ENCODE peak calls at places on chromosomes 6 and 20, in nine cellular contexts. O is HS-5; V is NCI-H82; E is ovary; L is stimulated activated CD4-positive, alpha-beta T cell treated with anti-CD3 and anti-CD28 coated beads, TNF-alpha, amount 100 ng/mL, for 4 hours; Y is activated T-helper 1 cell treated with anti-CD3 and anti-CD28 coated beads, Interleukin-2, amount 50 U/mL, for 16 hours; F is NCI-H1417; M is NCI-H774; X is endodermal cell. J is an unnamed sample.

GRCh38 chr20:49447946-49448809 is 34.3 kb downstream of the KCNB1 start:
- DNase-seq in O (no peak), V (peak), E (no peak), L (no peak), Y (no peak), F (no peak), M (no peak), X (peak), J (no peak)

GRCh38 chr6:31128093-31128676 is 7.9 kb upstream of the CDSN start:
- DNase-seq in O (no peak), V (peak), E (peak), L (peak), Y (peak), F (peak), M (peak), X (peak), J (no peak)

GRCh38 chr20:39784693-39785092 is 822.5 kb downstream of the DHX35 start:
- DNase-seq in O (no peak), V (no peak), E (no peak), L (no peak), Y (no peak), F (no peak), M (no peak), X (no peak), J (no peak)

GRCh38 chr20:57948177-57948955 is 238.6 kb upstream of the PMEPA1 start:
- DNase-seq in O (no peak), V (no peak), E (no peak), L (no peak), Y (no peak), F (no peak), M (no peak), X (no peak), J (no peak)

GRCh38 chr20:34522969-34523871 is 7.0 kb downstream of the DYNLRB1 start:
- DNase-seq in O (no peak), V (peak), E (no peak), L (no peak), Y (no peak), F (peak), M (no peak), X (peak), J (peak)

GRCh38 chr6:13558718-13559117 is 15.7 kb upstream of the SIRT5 start:
- DNase-seq in O (no peak), V (no peak), E (no peak), L (no peak), Y (no peak), F (no peak), M (no peak), X (no peak), J (no peak)

GRCh38 chr6:161199845-161200244 is 74.0 kb downstream of the AGPAT4 start:
- DNase-seq in O (no peak), V (no peak), E (no peak), L (no peak), Y (no peak), F (no peak), M (no peak), X (no peak), J (no peak)

GRCh38 chr6:158419339-158419909 is 107.2 kb downstream of the TULP4 start:
- DNase-seq in O (no peak), V (no peak), E (no peak), L (no peak), Y (no peak), F (no peak), M (no peak), X (no peak), J (no peak)

GRCh38 chr6:37137201-37137880 is 32.6 kb upstream of the PIM1 start:
- DNase-seq in O (peak), V (no peak), E (no peak), L (no peak), Y (no peak), F (no peak), M (no peak), X (peak), J (no peak)

GRCh38 chr20:63709149-63709527 is 1.3 kb downstream of the ZGPAT start:
- DNase-seq in O (no peak), V (no peak), E (no peak), L (no peak), Y (no peak), F (no peak), M (no peak), X (no peak), J (no peak)

GRCh38 chr6:240151-240550 is 52.1 kb upstream of the DUSP22 start:
- DNase-seq in O (no peak), V (no peak), E (no peak), L (no peak), Y (no peak), F (no peak), M (no peak), X (no peak), J (no peak)

GRCh38 chr6:20838113-20838512 is 303.9 kb downstream of the CDKAL1 start:
- DNase-seq in O (no peak), V (no peak), E (no peak), L (no peak), Y (no peak), F (no peak), M (no peak), X (no peak), J (no peak)

GRCh38 chr6:31652925-31653724 is 664 bp upstream of the BAG6 start:
- DNase-seq in O (no peak), V (peak), E (peak), L (peak), Y (no peak), F (no peak), M (peak), X (peak), J (peak)

GRCh38 chr6:169830876-169831275 is 79.5 kb downstream of the ERMARD start:
- DNase-seq in O (no peak), V (no peak), E (no peak), L (no peak), Y (no peak), F (peak), M (no peak), X (peak), J (no peak)

GRCh38 chr6:158662607-158663464 is 13.0 kb downstream of the SYTL3 start:
- DNase-seq in O (no peak), V (no peak), E (no peak), L (no peak), Y (no peak), F (no peak), M (no peak), X (no peak), J (peak)

GRCh38 chr20:63061051-63061531 is 54.3 kb upstream of the BHLHE23 start:
- DNase-seq in O (no peak), V (no peak), E (no peak), L (no peak), Y (no peak), F (no peak), M (no peak), X (peak), J (no peak)

GRCh38 chr6:145669627-145670034 is 65.7 kb downstream of the EPM2A start:
- DNase-seq in O (peak), V (no peak), E (no peak), L (no peak), Y (no peak), F (no peak), M (no peak), X (no peak), J (no peak)

GRCh38 chr20:44028868-44029847 is 114.5 kb downstream of the TOX2 start:
- DNase-seq in O (no peak), V (no peak), E (no peak), L (no peak), Y (no peak), F (no peak), M (no peak), X (no peak), J (no peak)

GRCh38 chr6:127855542-127856159 is 45.2 kb downstream of the THEMIS start:
- DNase-seq in O (no peak), V (no peak), E (peak), L (peak), Y (no peak), F (no peak), M (no peak), X (peak), J (peak)

GRCh38 chr6:11111769-11112437 is 378 bp upstream of the ERVFRD-1 start:
- DNase-seq in O (no peak), V (no peak), E (no peak), L (no peak), Y (no peak), F (no peak), M (no peak), X (no peak), J (no peak)

GRCh38 chr6:170487707-170488329 is 65.3 kb downstream of the PSMB1 start:
- DNase-seq in O (no peak), V (no peak), E (no peak), L (no peak), Y (no peak), F (no peak), M (no peak), X (no peak), J (no peak)

GRCh38 chr20:33059741-33060390 is 6.2 kb downstream of the BPIFB3 start:
- DNase-seq in O (no peak), V (no peak), E (no peak), L (no peak), Y (no peak), F (no peak), M (no peak), X (no peak), J (no peak)

GRCh38 chr20:9978395-9979004 is 56.3 kb upstream of the ANKEF1 start:
- DNase-seq in O (peak), V (peak), E (peak), L (no peak), Y (no peak), F (peak), M (peak), X (peak), J (peak)

GRCh38 chr20:52083627-52084232 is 107.8 kb downstream of the ZFP64 start:
- DNase-seq in O (peak), V (peak), E (peak), L (no peak), Y (no peak), F (peak), M (peak), X (peak), J (peak)

GRCh38 chr6:27814665-27815424 is 97.4 kb downstream of the OR2B2 start:
- DNase-seq in O (peak), V (peak), E (peak), L (peak), Y (no peak), F (no peak), M (peak), X (peak), J (peak)

GRCh38 chr6:44377971-44378370 is 9.5 kb upstream of the CDC5L start:
- DNase-seq in O (no peak), V (no peak), E (no peak), L (no peak), Y (no peak), F (no peak), M (no peak), X (no peak), J (no peak)

GRCh38 chr6:14673201-14673600 is 555.6 kb downstream of the CD83 start:
- DNase-seq in O (no peak), V (no peak), E (no peak), L (no peak), Y (no peak), F (no peak), M (no peak), X (no peak), J (no peak)

GRCh38 chr20:19249515-19249914 is 37.1 kb downstream of the SLC24A3 start:
- DNase-seq in O (no peak), V (no peak), E (no peak), L (no peak), Y (no peak), F (peak), M (no peak), X (no peak), J (no peak)

GRCh38 chr6:90184334-90185298 is 112.0 kb downstream of the BACH2 start:
- DNase-seq in O (no peak), V (no peak), E (no peak), L (no peak), Y (no peak), F (no peak), M (no peak), X (no peak), J (no peak)

GRCh38 chr20:1569417-1569861 is 11.9 kb upstream of the SIRPD start:
- DNase-seq in O (no peak), V (no peak), E (no peak), L (no peak), Y (no peak), F (no peak), M (no peak), X (no peak), J (no peak)

GRCh38 chr6:110699780-110700179 is 115.5 kb downstream of the CDK19 start:
- DNase-seq in O (no peak), V (no peak), E (no peak), L (no peak), Y (no peak), F (peak), M (no peak), X (peak), J (no peak)

GRCh38 chr20:8798505-8798904 is 270.4 kb upstream of the PLCB4 start:
- DNase-seq in O (no peak), V (peak), E (no peak), L (no peak), Y (no peak), F (peak), M (no peak), X (no peak), J (no peak)

GRCh38 chr6:74899416-74899815 is 306.4 kb downstream of the COL12A1 start:
- DNase-seq in O (peak), V (no peak), E (no peak), L (no peak), Y (no peak), F (no peak), M (no peak), X (peak), J (no peak)

GRCh38 chr6:90790058-90790457 is 203.2 kb upstream of the MAP3K7 start:
- DNase-seq in O (no peak), V (no peak), E (peak), L (no peak), Y (no peak), F (no peak), M (no peak), X (no peak), J (no peak)

GRCh38 chr20:2599265-2600060 is 53.0 kb upstream of the NOP56 start:
- DNase-seq in O (no peak), V (peak), E (no peak), L (no peak), Y (no peak), F (peak), M (no peak), X (peak), J (no peak)

GRCh38 chr20:10513931-10514575 is 78.9 kb downstream of the SLX4IP start:
- DNase-seq in O (no peak), V (no peak), E (no peak), L (no peak), Y (no peak), F (no peak), M (no peak), X (no peak), J (no peak)

GRCh38 chr6:28225056-28225834 is at the start of gene ZSCAN9:
- DNase-seq in O (peak), V (peak), E (peak), L (no peak), Y (no peak), F (peak), M (peak), X (peak), J (peak)

GRCh38 chr6:21666200-21666671 is 72.7 kb downstream of the SOX4 start:
- DNase-seq in O (no peak), V (no peak), E (peak), L (no peak), Y (no peak), F (peak), M (peak), X (peak), J (no peak)

GRCh38 chr20:23156170-23156841 is 70.2 kb upstream of the CD93 start:
- DNase-seq in O (peak), V (no peak), E (no peak), L (no peak), Y (no peak), F (no peak), M (no peak), X (peak), J (peak)